ENCODE peak calls at places on chromosomes 12 and 14, in four cellular contexts. Z, A, R and S are unnamed samples.
A peak's percentile ranks its signal among the peaks of the same experiment; 100 is the strongest.

GRCh38 chr14:64698899-64699298 is 5.3 kb upstream of the PLEKHG3 start:
- DNase-seq in A (no peak), R (no peak), Z (no peak), S (no peak)

GRCh38 chr14:81315344-81315743 is 84.8 kb downstream of the STON2 start:
- DNase-seq in Z (peak; percentile 42), A (no peak), R (no peak), S (no peak)

GRCh38 chr14:101001311-101002069 is 98.0 kb upstream of the RTL1 start:
- DNase-seq in R (no peak), Z (no peak), A (no peak), S (no peak)

GRCh38 chr12:122282066-122282465 is 15.8 kb upstream of the VPS33A start:
- DNase-seq in R (no peak), Z (no peak), A (no peak), S (no peak)

GRCh38 chr12:26028953-26029740 is 70.7 kb downstream of the RASSF8 start:
- DNase-seq in R (peak; percentile 17), Z (no peak), A (no peak), S (peak; percentile 21)

GRCh38 chr14:54818201-54819133 is 84.2 kb downstream of the GCH1 start:
- DNase-seq in Z (no peak), R (peak; percentile 18), A (no peak), S (peak; percentile 24)

GRCh38 chr12:50985322-50985721 is 33.0 kb downstream of the HIGD1C start:
- DNase-seq in Z (no peak), A (no peak), R (peak; percentile 25), S (no peak)

GRCh38 chr14:80930836-80931389 is 10.6 kb downstream of the CEP128 start:
- DNase-seq in A (peak; percentile 88), Z (no peak), R (no peak), S (no peak)

GRCh38 chr12:27652174-27652763 is 44.0 kb upstream of the REP15 start:
- DNase-seq in R (peak; percentile 71), A (peak; percentile 8), Z (peak; percentile 41), S (peak; percentile 62)

GRCh38 chr12:52415870-52416750 is 10.0 kb upstream of the KRT82 start:
- DNase-seq in Z (no peak), A (no peak), R (no peak), S (no peak)

GRCh38 chr12:8822298-8822697 is at the start of gene A2ML1:
- DNase-seq in R (no peak), A (no peak), Z (no peak), S (no peak)

GRCh38 chr12:6292606-6293005 is 17.9 kb upstream of the PLEKHG6 start:
- DNase-seq in Z (no peak), R (peak; percentile 43), A (no peak), S (no peak)

GRCh38 chr12:14384783-14385638 is 19.5 kb downstream of the ATF7IP start:
- DNase-seq in R (peak; percentile 88), Z (peak; percentile 28), A (peak; percentile 92), S (peak; percentile 60)

GRCh38 chr14:104316723-104317499 is 178.5 kb downstream of the KIF26A start:
- DNase-seq in A (no peak), R (no peak), Z (peak; percentile 5), S (no peak)

GRCh38 chr12:80226576-80226975 is 127.2 kb downstream of the OTOGL start:
- DNase-seq in R (no peak), A (no peak), Z (no peak), S (no peak)

GRCh38 chr14:96629558-96630222 is 127.5 kb downstream of the PAPOLA start:
- DNase-seq in A (no peak), R (no peak), Z (no peak), S (no peak)

GRCh38 chr14:68148276-68148675 is 328.7 kb downstream of the RAD51B start:
- DNase-seq in R (no peak), Z (no peak), A (no peak), S (no peak)

GRCh38 chr12:109863961-109864712 is 16.2 kb downstream of the GLTP start:
- DNase-seq in A (no peak), Z (no peak), R (peak; percentile 97), S (no peak)

GRCh38 chr12:14989790-14990189 is 16.9 kb downstream of the PDE6H start:
- DNase-seq in A (no peak), Z (no peak), R (no peak), S (no peak)

GRCh38 chr14:81137316-81137715 is 83.4 kb downstream of the GTF2A1 start:
- DNase-seq in R (no peak), A (no peak), Z (no peak), S (no peak)

GRCh38 chr14:105858676-105859025 is 332.3 kb downstream of the TMEM121 start:
- DNase-seq in R (no peak), Z (no peak), A (no peak), S (no peak)
- TF ChIP-seq NR2C2 in R (no peak), Z (no peak), A (no peak), S (no peak)

DNA sequence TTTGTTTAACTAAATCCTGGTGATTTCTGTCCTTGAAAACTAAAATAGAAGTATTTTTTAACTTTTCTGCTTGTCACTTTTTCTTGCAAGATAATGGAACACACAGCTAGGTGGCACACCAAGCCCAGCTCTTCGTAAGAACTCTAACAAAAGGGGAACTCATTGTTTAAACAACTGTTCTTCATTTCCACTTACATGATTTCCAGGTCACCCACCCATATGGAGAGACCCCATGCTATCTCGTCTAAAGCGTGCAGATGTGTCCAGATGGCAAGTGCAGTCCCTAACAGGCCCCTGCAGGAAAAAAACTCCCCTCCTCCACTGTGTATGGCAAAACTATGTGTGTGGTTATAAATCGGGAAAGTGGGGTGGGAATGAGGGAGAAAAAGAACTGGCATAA is 43.3 kb upstream of the NT5DC3 start:
- DNase-seq in Z (no peak), R (no peak), A (no peak), S (peak; percentile 30)
- TF ChIP-seq NR2C2 in Z (no peak), R (no peak), A (no peak), S (no peak)

GRCh38 chr12:118183711-118184110 is 47.8 kb downstream of the PEBP1 start:
- DNase-seq in A (no peak), Z (no peak), R (no peak), S (no peak)
- TF ChIP-seq NR2C2 in A (no peak), Z (no peak), R (no peak), S (no peak)

DNA sequence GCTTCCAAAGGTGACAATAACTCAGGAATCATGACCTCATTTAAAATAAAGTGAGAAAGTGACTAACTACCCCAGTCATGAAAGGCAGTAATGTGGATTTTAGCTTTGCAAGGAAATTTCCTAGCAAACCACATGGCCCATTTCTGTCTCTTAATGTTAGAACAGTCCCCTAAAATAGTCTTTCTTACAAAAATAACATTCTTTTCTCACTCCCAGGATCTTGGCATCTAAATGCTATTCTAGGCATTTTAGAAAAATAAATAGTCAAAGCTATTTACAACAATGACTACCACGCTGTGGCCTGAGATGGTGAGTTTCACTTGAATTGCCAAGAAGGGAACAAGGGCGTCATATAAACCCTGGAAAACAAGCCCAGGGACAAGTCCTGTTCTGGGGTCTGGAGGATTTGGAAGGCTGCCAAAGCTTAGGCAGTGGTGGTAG is 101.2 kb upstream of the CCDC175 start:
- DNase-seq in A (no peak), Z (no peak), R (no peak), S (no peak)
- TF ChIP-seq NR2C2 in A (no peak), Z (no peak), R (no peak), S (no peak)

GRCh38 chr12:82740-83139 is 16.2 kb downstream of the IQSEC3 start:
- DNase-seq in R (no peak), A (no peak), Z (no peak), S (no peak)

GRCh38 chr12:87300-87699 is 20.7 kb downstream of the IQSEC3 start:
- DNase-seq in A (no peak), R (no peak), Z (no peak), S (no peak)

GRCh38 chr12:87856-88255 is 21.3 kb downstream of the IQSEC3 start:
- DNase-seq in A (no peak), R (no peak), Z (no peak), S (no peak)

GRCh38 chr12:84056-84455 is 17.5 kb downstream of the IQSEC3 start:
- DNase-seq in A (no peak), R (no peak), Z (no peak), S (no peak)

DNA sequence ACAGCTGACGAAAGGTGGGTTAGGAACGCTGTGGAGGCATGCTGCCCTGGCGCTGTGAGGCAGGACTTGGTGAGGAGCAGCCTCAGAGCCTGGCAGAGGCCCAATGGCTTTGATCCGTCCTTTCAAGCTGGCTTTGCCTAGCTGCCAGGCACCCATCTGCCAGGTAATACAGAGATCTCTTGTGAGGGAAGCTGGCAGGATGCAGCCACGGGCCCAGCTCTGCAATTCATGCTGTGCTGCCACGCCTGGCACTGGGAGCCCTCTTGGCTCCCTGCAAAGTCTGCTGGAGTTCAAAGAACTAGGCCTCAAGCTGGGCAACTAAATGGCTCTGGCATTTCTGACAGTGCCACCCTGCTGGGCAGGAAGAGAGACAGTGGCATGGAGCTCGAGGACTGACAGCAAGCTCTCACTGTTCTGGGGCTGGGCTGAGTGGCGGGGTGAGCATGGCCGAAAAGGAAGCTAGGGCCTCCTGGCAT is 18.7 kb downstream of the IQSEC3 start:
- DNase-seq in R (no peak), Z (no peak), A (no peak), S (no peak)
- TF ChIP-seq NR2C2 in R (no peak), Z (no peak), A (no peak), S (no peak)

GRCh38 chr12:129300011-129300410 is 446.7 kb downstream of the GLT1D1 start:
- DNase-seq in A (no peak), R (no peak), Z (no peak), S (no peak)

GRCh38 chr12:129310346-129310745 is 457.1 kb downstream of the GLT1D1 start:
- DNase-seq in R (no peak), A (no peak), Z (no peak), S (no peak)

GRCh38 chr12:129304532-129304931 is 451.3 kb downstream of the GLT1D1 start:
- DNase-seq in Z (no peak), A (no peak), R (no peak), S (no peak)

DNA sequence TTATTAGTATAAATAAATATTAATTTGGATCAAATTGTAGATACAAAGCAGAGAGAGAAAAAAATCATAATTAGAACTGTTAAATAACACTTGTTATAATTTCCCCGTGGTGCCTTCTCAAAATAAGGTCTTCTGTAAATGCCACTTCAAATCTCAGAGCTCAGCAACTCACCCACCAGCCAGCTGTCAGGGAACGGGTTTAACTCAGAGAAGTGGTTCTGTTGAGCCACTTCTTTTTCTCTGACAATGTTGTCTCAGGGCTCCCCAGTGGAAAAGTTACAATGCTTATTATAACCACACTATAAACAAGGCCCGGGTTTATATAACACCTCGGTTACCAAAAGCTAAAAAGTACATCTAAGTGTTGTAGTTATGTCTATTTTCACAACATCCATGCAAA is 452.6 kb downstream of the GLT1D1 start:
- DNase-seq in A (no peak), Z (no peak), R (no peak), S (no peak)
- TF ChIP-seq NR2C2 in A (no peak), Z (no peak), R (no peak), S (no peak)

GRCh38 chr12:47249082-47249481 is 169.3 kb upstream of the AMIGO2 start:
- DNase-seq in R (no peak), Z (no peak), A (no peak), S (peak; percentile 27)
- TF ChIP-seq NR2C2 in R (no peak), Z (no peak), A (no peak), S (no peak)

DNA sequence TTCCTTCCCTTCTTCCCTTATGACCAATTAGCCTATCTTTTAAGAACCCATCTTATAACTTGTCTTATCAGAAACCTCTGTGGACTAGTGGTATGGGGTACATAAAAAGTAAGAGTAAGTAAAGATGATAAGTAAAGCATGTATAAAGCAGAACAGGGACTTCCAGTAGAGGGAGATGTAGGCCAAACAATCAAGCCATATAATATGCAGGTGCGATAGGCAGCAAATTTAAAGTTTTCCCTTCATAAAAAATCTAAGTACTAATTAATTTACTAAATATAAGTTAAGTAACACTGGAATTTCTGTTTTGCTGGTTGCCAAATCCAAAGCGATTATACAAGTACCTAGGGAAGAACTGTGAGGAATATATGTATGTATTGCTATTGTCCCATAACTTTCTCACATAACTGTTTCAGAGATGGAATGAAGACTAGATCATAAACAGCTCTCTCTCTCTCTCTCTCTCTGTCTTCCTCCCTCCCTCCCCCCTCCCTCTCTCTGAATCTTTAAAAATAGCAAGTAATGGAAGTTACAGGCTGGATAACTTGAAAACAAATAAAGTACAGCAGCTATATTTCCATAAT is 25.7 kb downstream of the METTL25 start:
- DNase-seq in Z (no peak), A (no peak), R (no peak), S (no peak)
- TF ChIP-seq NR2C2 in Z (no peak), A (no peak), R (no peak), S (no peak)